ENCODE peak calls at places on chromosomes 12 and 14, in seven cellular contexts. One of them, this sample, is unnamed.

GRCh38 chr12:55931780-55932545 is 1.0 kb downstream of the DGKA start:
- DNase-seq in NCI-H1092 treated with DMSO at 0.1 percent for 48 hours: no peak
- DNase-seq in tibial artery: peak; percentile 46
- DNase-seq in aorta: peak; percentile 89
- DNase-seq in stimulated activated naive CD8-positive, alpha-beta T cell treated with anti-CD3 and anti-CD28 coated beads, Interleukin-15, Interleukin-2, amounts not matched to agents 100 U/mL and 50 U/mL, for 24 hours: peak; percentile 55
- DNase-seq in activated CD4-positive, alpha-beta T cell treated with anti-CD3 and anti-CD28 coated beads for 48 hours: peak; percentile 40
- DNase-seq in heart right ventricle: peak; percentile 54
- DNase-seq in this sample: peak; percentile 19

GRCh38 chr14:78595797-78596196 is 425.6 kb downstream of the NRXN3 start:
- DNase-seq in tibial artery: no peak
- DNase-seq in aorta: no peak
- DNase-seq in heart right ventricle: no peak
- DNase-seq in stimulated activated naive CD8-positive, alpha-beta T cell treated with anti-CD3 and anti-CD28 coated beads, Interleukin-15, Interleukin-2, amounts not matched to agents 100 U/mL and 50 U/mL, for 24 hours: no peak
- DNase-seq in activated CD4-positive, alpha-beta T cell treated with anti-CD3 and anti-CD28 coated beads for 48 hours: peak; percentile 3
- DNase-seq in NCI-H1092 treated with DMSO at 0.1 percent for 48 hours: peak; percentile 20
- DNase-seq in this sample: no peak

GRCh38 chr12:132489078-132489601 is 811 bp upstream of the FBRSL1 start:
- DNase-seq in stimulated activated naive CD8-positive, alpha-beta T cell treated with anti-CD3 and anti-CD28 coated beads, Interleukin-15, Interleukin-2, amounts not matched to agents 100 U/mL and 50 U/mL, for 24 hours: peak; percentile 64
- DNase-seq in activated CD4-positive, alpha-beta T cell treated with anti-CD3 and anti-CD28 coated beads for 48 hours: peak; percentile 52
- DNase-seq in tibial artery: no peak
- DNase-seq in NCI-H1092 treated with DMSO at 0.1 percent for 48 hours: no peak
- DNase-seq in heart right ventricle: no peak
- DNase-seq in aorta: no peak
- DNase-seq in this sample: peak; percentile 64

GRCh38 chr12:122523280-122523679 is 3.5 kb downstream of the RSRC2 start:
- DNase-seq in stimulated activated naive CD8-positive, alpha-beta T cell treated with anti-CD3 and anti-CD28 coated beads, Interleukin-15, Interleukin-2, amounts not matched to agents 100 U/mL and 50 U/mL, for 24 hours: no peak
- DNase-seq in tibial artery: no peak
- DNase-seq in activated CD4-positive, alpha-beta T cell treated with anti-CD3 and anti-CD28 coated beads for 48 hours: no peak
- DNase-seq in NCI-H1092 treated with DMSO at 0.1 percent for 48 hours: no peak
- DNase-seq in heart right ventricle: no peak
- DNase-seq in aorta: no peak
- DNase-seq in this sample: no peak

GRCh38 chr12:13094349-13094748 is 9.1 kb downstream of the GSG1 start:
- DNase-seq in NCI-H1092 treated with DMSO at 0.1 percent for 48 hours: no peak
- DNase-seq in stimulated activated naive CD8-positive, alpha-beta T cell treated with anti-CD3 and anti-CD28 coated beads, Interleukin-15, Interleukin-2, amounts not matched to agents 100 U/mL and 50 U/mL, for 24 hours: no peak
- DNase-seq in aorta: no peak
- DNase-seq in activated CD4-positive, alpha-beta T cell treated with anti-CD3 and anti-CD28 coated beads for 48 hours: no peak
- DNase-seq in tibial artery: no peak
- DNase-seq in heart right ventricle: no peak
- DNase-seq in this sample: no peak

GRCh38 chr12:3869860-3870259 is 3.3 kb downstream of the PARP11 start:
- DNase-seq in aorta: no peak
- DNase-seq in activated CD4-positive, alpha-beta T cell treated with anti-CD3 and anti-CD28 coated beads for 48 hours: peak; percentile 32
- DNase-seq in NCI-H1092 treated with DMSO at 0.1 percent for 48 hours: no peak
- DNase-seq in stimulated activated naive CD8-positive, alpha-beta T cell treated with anti-CD3 and anti-CD28 coated beads, Interleukin-15, Interleukin-2, amounts not matched to agents 100 U/mL and 50 U/mL, for 24 hours: no peak
- DNase-seq in heart right ventricle: no peak
- DNase-seq in tibial artery: no peak
- DNase-seq in this sample: peak; percentile 67

GRCh38 chr14:98133806-98134205 is 1138.2 kb downstream of the BCL11B start:
- DNase-seq in tibial artery: no peak
- DNase-seq in stimulated activated naive CD8-positive, alpha-beta T cell treated with anti-CD3 and anti-CD28 coated beads, Interleukin-15, Interleukin-2, amounts not matched to agents 100 U/mL and 50 U/mL, for 24 hours: no peak
- DNase-seq in activated CD4-positive, alpha-beta T cell treated with anti-CD3 and anti-CD28 coated beads for 48 hours: no peak
- DNase-seq in NCI-H1092 treated with DMSO at 0.1 percent for 48 hours: no peak
- DNase-seq in heart right ventricle: no peak
- DNase-seq in aorta: no peak
- DNase-seq in this sample: no peak

GRCh38 chr12:3913278-3913677 is 40.1 kb upstream of the PARP11 start:
- DNase-seq in heart right ventricle: no peak
- DNase-seq in stimulated activated naive CD8-positive, alpha-beta T cell treated with anti-CD3 and anti-CD28 coated beads, Interleukin-15, Interleukin-2, amounts not matched to agents 100 U/mL and 50 U/mL, for 24 hours: no peak
- DNase-seq in aorta: no peak
- DNase-seq in tibial artery: no peak
- DNase-seq in activated CD4-positive, alpha-beta T cell treated with anti-CD3 and anti-CD28 coated beads for 48 hours: peak; percentile 34
- DNase-seq in NCI-H1092 treated with DMSO at 0.1 percent for 48 hours: no peak
- DNase-seq in this sample: no peak

GRCh38 chr14:59435106-59435505 is 30.1 kb downstream of the GPR135 start:
- DNase-seq in stimulated activated naive CD8-positive, alpha-beta T cell treated with anti-CD3 and anti-CD28 coated beads, Interleukin-15, Interleukin-2, amounts not matched to agents 100 U/mL and 50 U/mL, for 24 hours: no peak
- DNase-seq in activated CD4-positive, alpha-beta T cell treated with anti-CD3 and anti-CD28 coated beads for 48 hours: no peak
- DNase-seq in aorta: no peak
- DNase-seq in NCI-H1092 treated with DMSO at 0.1 percent for 48 hours: peak; percentile 55
- DNase-seq in heart right ventricle: no peak
- DNase-seq in tibial artery: no peak
- DNase-seq in this sample: no peak

GRCh38 chr12:27840229-27840999 is 60.4 kb upstream of the MANSC4 start:
- DNase-seq in NCI-H1092 treated with DMSO at 0.1 percent for 48 hours: no peak
- DNase-seq in aorta: no peak
- DNase-seq in activated CD4-positive, alpha-beta T cell treated with anti-CD3 and anti-CD28 coated beads for 48 hours: no peak
- DNase-seq in heart right ventricle: no peak
- DNase-seq in tibial artery: no peak
- DNase-seq in stimulated activated naive CD8-positive, alpha-beta T cell treated with anti-CD3 and anti-CD28 coated beads, Interleukin-15, Interleukin-2, amounts not matched to agents 100 U/mL and 50 U/mL, for 24 hours: no peak
- DNase-seq in this sample: no peak

GRCh38 chr14:64945431-64945830 is 2.9 kb upstream of the GPX2 start:
- DNase-seq in activated CD4-positive, alpha-beta T cell treated with anti-CD3 and anti-CD28 coated beads for 48 hours: no peak
- DNase-seq in aorta: no peak
- DNase-seq in heart right ventricle: no peak
- DNase-seq in tibial artery: no peak
- DNase-seq in NCI-H1092 treated with DMSO at 0.1 percent for 48 hours: no peak
- DNase-seq in stimulated activated naive CD8-positive, alpha-beta T cell treated with anti-CD3 and anti-CD28 coated beads, Interleukin-15, Interleukin-2, amounts not matched to agents 100 U/mL and 50 U/mL, for 24 hours: no peak
- DNase-seq in this sample: no peak

GRCh38 chr14:92340938-92341337 is 18.0 kb downstream of the SLC24A4 start:
- DNase-seq in NCI-H1092 treated with DMSO at 0.1 percent for 48 hours: no peak
- DNase-seq in heart right ventricle: no peak
- DNase-seq in tibial artery: no peak
- DNase-seq in stimulated activated naive CD8-positive, alpha-beta T cell treated with anti-CD3 and anti-CD28 coated beads, Interleukin-15, Interleukin-2, amounts not matched to agents 100 U/mL and 50 U/mL, for 24 hours: peak; percentile 30
- DNase-seq in aorta: no peak
- DNase-seq in activated CD4-positive, alpha-beta T cell treated with anti-CD3 and anti-CD28 coated beads for 48 hours: peak; percentile 45
- DNase-seq in this sample: no peak

This sample was measured in CD4-positive, CD25-positive, alpha-beta regulatory T cell.